ENCODE peak calls at places on chromosomes 7 and 10, in seven cellular contexts. One of them, this sample, is unnamed.

GRCh38 chr7:2051708-2052656 is 180.8 kb downstream of the MAD1L1 start:
- DNase-seq in occipital lobe: no peak
- DNase-seq in psoas muscle: no peak
- DNase-seq in activated CD4-positive, alpha-beta T cell treated with anti-CD3 and anti-CD28 coated beads for 48 hours: no peak
- DNase-seq in fibroblast of the aortic adventitia: no peak
- DNase-seq in germinal center: no peak
- DNase-seq in central memory CD4-positive, alpha-beta T cell: no peak
- DNase-seq in this sample: no peak

GRCh38 chr10:44068716-44069482 is 316.0 kb downstream of the CXCL12 start:
- DNase-seq in fibroblast of the aortic adventitia: peak
- DNase-seq in activated CD4-positive, alpha-beta T cell treated with anti-CD3 and anti-CD28 coated beads for 48 hours: no peak
- DNase-seq in psoas muscle: peak
- DNase-seq in germinal center: no peak
- DNase-seq in occipital lobe: no peak
- DNase-seq in central memory CD4-positive, alpha-beta T cell: no peak
- DNase-seq in this sample: peak

GRCh38 chr10:72328829-72329204 is 25.9 kb downstream of the DNAJB12 start:
- DNase-seq in central memory CD4-positive, alpha-beta T cell: no peak
- DNase-seq in germinal center: no peak
- DNase-seq in fibroblast of the aortic adventitia: no peak
- DNase-seq in activated CD4-positive, alpha-beta T cell treated with anti-CD3 and anti-CD28 coated beads for 48 hours: peak
- DNase-seq in psoas muscle: no peak
- DNase-seq in occipital lobe: no peak
- DNase-seq in this sample: no peak

GRCh38 chr7:124124201-124124600 is 91.3 kb upstream of the TMEM229A start:
- DNase-seq in germinal center: no peak
- DNase-seq in psoas muscle: no peak
- DNase-seq in fibroblast of the aortic adventitia: no peak
- DNase-seq in activated CD4-positive, alpha-beta T cell treated with anti-CD3 and anti-CD28 coated beads for 48 hours: no peak
- DNase-seq in occipital lobe: no peak
- DNase-seq in central memory CD4-positive, alpha-beta T cell: no peak
- DNase-seq in this sample: no peak

GRCh38 chr7:132858251-132858650 is 223.6 kb downstream of the CHCHD3 start:
- DNase-seq in psoas muscle: no peak
- DNase-seq in occipital lobe: no peak
- DNase-seq in activated CD4-positive, alpha-beta T cell treated with anti-CD3 and anti-CD28 coated beads for 48 hours: no peak
- DNase-seq in fibroblast of the aortic adventitia: no peak
- DNase-seq in germinal center: peak
- DNase-seq in central memory CD4-positive, alpha-beta T cell: no peak
- DNase-seq in this sample: no peak

GRCh38 chr7:37038706-37039105 is 314.4 kb upstream of the AOAH start:
- DNase-seq in psoas muscle: no peak
- DNase-seq in activated CD4-positive, alpha-beta T cell treated with anti-CD3 and anti-CD28 coated beads for 48 hours: no peak
- DNase-seq in central memory CD4-positive, alpha-beta T cell: no peak
- DNase-seq in occipital lobe: no peak
- DNase-seq in fibroblast of the aortic adventitia: no peak
- DNase-seq in germinal center: no peak
- DNase-seq in this sample: no peak

GRCh38 chr10:109831846-109832245 is 91.5 kb downstream of the XPNPEP1 start:
- DNase-seq in occipital lobe: no peak
- DNase-seq in germinal center: no peak
- DNase-seq in psoas muscle: no peak
- DNase-seq in activated CD4-positive, alpha-beta T cell treated with anti-CD3 and anti-CD28 coated beads for 48 hours: no peak
- DNase-seq in central memory CD4-positive, alpha-beta T cell: no peak
- DNase-seq in fibroblast of the aortic adventitia: no peak
- DNase-seq in this sample: no peak

GRCh38 chr10:110354322-110354766 is 49.6 kb upstream of the SMNDC1 start:
- DNase-seq in psoas muscle: peak
- DNase-seq in fibroblast of the aortic adventitia: peak
- DNase-seq in activated CD4-positive, alpha-beta T cell treated with anti-CD3 and anti-CD28 coated beads for 48 hours: peak
- DNase-seq in occipital lobe: peak
- DNase-seq in central memory CD4-positive, alpha-beta T cell: peak
- DNase-seq in germinal center: peak
- DNase-seq in this sample: peak

GRCh38 chr7:151181011-151181431 is 6.0 kb downstream of the ASB10 start:
- DNase-seq in activated CD4-positive, alpha-beta T cell treated with anti-CD3 and anti-CD28 coated beads for 48 hours: no peak
- DNase-seq in germinal center: no peak
- DNase-seq in psoas muscle: peak
- DNase-seq in central memory CD4-positive, alpha-beta T cell: no peak
- DNase-seq in fibroblast of the aortic adventitia: no peak
- DNase-seq in occipital lobe: no peak
- DNase-seq in this sample: no peak

GRCh38 chr7:74312418-74313021 is 23.3 kb downstream of the CLIP2 start:
- DNase-seq in activated CD4-positive, alpha-beta T cell treated with anti-CD3 and anti-CD28 coated beads for 48 hours: peak
- DNase-seq in central memory CD4-positive, alpha-beta T cell: no peak
- DNase-seq in germinal center: no peak
- DNase-seq in psoas muscle: no peak
- DNase-seq in occipital lobe: no peak
- DNase-seq in fibroblast of the aortic adventitia: no peak
- DNase-seq in this sample: no peak

GRCh38 chr10:127163632-127164031 is 32.8 kb downstream of the INSYN2A start:
- DNase-seq in central memory CD4-positive, alpha-beta T cell: no peak
- DNase-seq in occipital lobe: no peak
- DNase-seq in psoas muscle: no peak
- DNase-seq in germinal center: no peak
- DNase-seq in activated CD4-positive, alpha-beta T cell treated with anti-CD3 and anti-CD28 coated beads for 48 hours: no peak
- DNase-seq in fibroblast of the aortic adventitia: peak
- DNase-seq in this sample: peak

This sample was measured in cardiac fibroblast.